ENCODE peak calls at places on chromosomes 12 and 14, in seven cellular contexts. One of them, this sample, is unnamed.

GRCh38 chr12:6392499-6392898 is 8.5 kb downstream of the LTBR start:
- DNase-seq in pulmonary artery endothelial cell: no peak
- DNase-seq in NCI-H226: no peak
- DNase-seq in activated gamma-delta T cell treated with anti-CD3 and anti-CD28 coated beads, Interleukin-2, amount 50 U/mL, for 16 hours: no peak
- DNase-seq in NCI-H1092: no peak
- DNase-seq in NCI-H1694 treated with DMSO at 0.1 percent for 48 hours: no peak
- DNase-seq in Panc1: no peak
- DNase-seq in this sample: no peak

GRCh38 chr12:31906581-31907286 is 52.5 kb upstream of the RESF1 start:
- DNase-seq in NCI-H1092: no peak
- DNase-seq in pulmonary artery endothelial cell: no peak
- DNase-seq in NCI-H1694 treated with DMSO at 0.1 percent for 48 hours: no peak
- DNase-seq in Panc1: no peak
- DNase-seq in NCI-H226: no peak
- DNase-seq in activated gamma-delta T cell treated with anti-CD3 and anti-CD28 coated beads, Interleukin-2, amount 50 U/mL, for 16 hours: no peak
- DNase-seq in this sample: no peak

GRCh38 chr12:40192704-40193255 is 32.0 kb upstream of the LRRK2 start:
- DNase-seq in pulmonary artery endothelial cell: peak; percentile 26
- DNase-seq in Panc1: no peak
- DNase-seq in activated gamma-delta T cell treated with anti-CD3 and anti-CD28 coated beads, Interleukin-2, amount 50 U/mL, for 16 hours: no peak
- DNase-seq in NCI-H1694 treated with DMSO at 0.1 percent for 48 hours: no peak
- DNase-seq in NCI-H1092: no peak
- DNase-seq in NCI-H226: no peak
- DNase-seq in this sample: no peak

GRCh38 chr12:113115455-113116126 is 20.0 kb downstream of the RASAL1 start:
- DNase-seq in NCI-H226: no peak
- DNase-seq in NCI-H1694 treated with DMSO at 0.1 percent for 48 hours: no peak
- DNase-seq in pulmonary artery endothelial cell: no peak
- DNase-seq in Panc1: no peak
- DNase-seq in NCI-H1092: no peak
- DNase-seq in activated gamma-delta T cell treated with anti-CD3 and anti-CD28 coated beads, Interleukin-2, amount 50 U/mL, for 16 hours: no peak
- DNase-seq in this sample: no peak

GRCh38 chr12:2326470-2326869 is 273.7 kb downstream of the CACNA1C start:
- DNase-seq in NCI-H1092: no peak
- DNase-seq in activated gamma-delta T cell treated with anti-CD3 and anti-CD28 coated beads, Interleukin-2, amount 50 U/mL, for 16 hours: no peak
- DNase-seq in pulmonary artery endothelial cell: no peak
- DNase-seq in NCI-H1694 treated with DMSO at 0.1 percent for 48 hours: no peak
- DNase-seq in Panc1: no peak
- DNase-seq in NCI-H226: no peak
- DNase-seq in this sample: no peak

GRCh38 chr14:36176524-36176923 is at the start of gene PTCSC3:
- DNase-seq in NCI-H1092: no peak
- DNase-seq in Panc1: no peak
- DNase-seq in NCI-H226: no peak
- DNase-seq in pulmonary artery endothelial cell: no peak
- DNase-seq in activated gamma-delta T cell treated with anti-CD3 and anti-CD28 coated beads, Interleukin-2, amount 50 U/mL, for 16 hours: no peak
- DNase-seq in NCI-H1694 treated with DMSO at 0.1 percent for 48 hours: no peak
- DNase-seq in this sample: no peak

GRCh38 chr12:43675048-43675904 is 83.3 kb downstream of the PUS7L start:
- DNase-seq in pulmonary artery endothelial cell: no peak
- DNase-seq in NCI-H1092: no peak
- DNase-seq in Panc1: no peak
- DNase-seq in NCI-H226: peak; percentile 70
- DNase-seq in activated gamma-delta T cell treated with anti-CD3 and anti-CD28 coated beads, Interleukin-2, amount 50 U/mL, for 16 hours: no peak
- DNase-seq in NCI-H1694 treated with DMSO at 0.1 percent for 48 hours: no peak
- DNase-seq in this sample: no peak

GRCh38 chr12:153080-153746 is 60.7 kb downstream of the SLC6A12 start:
- DNase-seq in pulmonary artery endothelial cell: no peak
- DNase-seq in Panc1: peak; percentile 25
- DNase-seq in NCI-H1694 treated with DMSO at 0.1 percent for 48 hours: peak; percentile 88
- DNase-seq in NCI-H1092: peak; percentile 62
- DNase-seq in activated gamma-delta T cell treated with anti-CD3 and anti-CD28 coated beads, Interleukin-2, amount 50 U/mL, for 16 hours: peak; percentile 20
- DNase-seq in NCI-H226: peak; percentile 29
- DNase-seq in this sample: peak; percentile 63

GRCh38 chr14:51294951-51295350 is 54.9 kb downstream of the TMX1 start:
- DNase-seq in activated gamma-delta T cell treated with anti-CD3 and anti-CD28 coated beads, Interleukin-2, amount 50 U/mL, for 16 hours: no peak
- DNase-seq in NCI-H1694 treated with DMSO at 0.1 percent for 48 hours: no peak
- DNase-seq in NCI-H1092: no peak
- DNase-seq in pulmonary artery endothelial cell: no peak
- DNase-seq in Panc1: no peak
- DNase-seq in NCI-H226: no peak
- DNase-seq in this sample: no peak

GRCh38 chr14:104362761-104363605 is 216.6 kb upstream of the C14orf180 start:
- DNase-seq in activated gamma-delta T cell treated with anti-CD3 and anti-CD28 coated beads, Interleukin-2, amount 50 U/mL, for 16 hours: no peak
- DNase-seq in NCI-H1092: no peak
- DNase-seq in NCI-H1694 treated with DMSO at 0.1 percent for 48 hours: no peak
- DNase-seq in pulmonary artery endothelial cell: no peak
- DNase-seq in Panc1: no peak
- DNase-seq in NCI-H226: no peak
- DNase-seq in this sample: no peak

GRCh38 chr12:51863363-51863920 is 14.9 kb upstream of the FIGNL2 start:
- DNase-seq in pulmonary artery endothelial cell: no peak
- DNase-seq in NCI-H1092: no peak
- DNase-seq in Panc1: no peak
- DNase-seq in NCI-H226: no peak
- DNase-seq in NCI-H1694 treated with DMSO at 0.1 percent for 48 hours: no peak
- DNase-seq in activated gamma-delta T cell treated with anti-CD3 and anti-CD28 coated beads, Interleukin-2, amount 50 U/mL, for 16 hours: no peak
- DNase-seq in this sample: no peak

GRCh38 chr12:67957383-67957782 is 31.9 kb upstream of the IFNG-AS1 start:
- DNase-seq in NCI-H1092: peak; percentile 65
- DNase-seq in Panc1: no peak
- DNase-seq in activated gamma-delta T cell treated with anti-CD3 and anti-CD28 coated beads, Interleukin-2, amount 50 U/mL, for 16 hours: no peak
- DNase-seq in NCI-H1694 treated with DMSO at 0.1 percent for 48 hours: no peak
- DNase-seq in NCI-H226: no peak
- DNase-seq in pulmonary artery endothelial cell: no peak
- DNase-seq in this sample: no peak

GRCh38 chr12:112230136-112230535 is 104.8 kb downstream of the TRAFD1 start:
- DNase-seq in NCI-H1694 treated with DMSO at 0.1 percent for 48 hours: no peak
- DNase-seq in NCI-H1092: no peak
- DNase-seq in activated gamma-delta T cell treated with anti-CD3 and anti-CD28 coated beads, Interleukin-2, amount 50 U/mL, for 16 hours: no peak
- DNase-seq in Panc1: no peak
- DNase-seq in pulmonary artery endothelial cell: no peak
- DNase-seq in NCI-H226: no peak
- DNase-seq in this sample: no peak

GRCh38 chr14:76509291-76509690 is 133.4 kb downstream of the ESRRB start:
- DNase-seq in pulmonary artery endothelial cell: no peak
- DNase-seq in NCI-H1092: no peak
- DNase-seq in activated gamma-delta T cell treated with anti-CD3 and anti-CD28 coated beads, Interleukin-2, amount 50 U/mL, for 16 hours: no peak
- DNase-seq in NCI-H1694 treated with DMSO at 0.1 percent for 48 hours: peak; percentile 36
- DNase-seq in NCI-H226: no peak
- DNase-seq in Panc1: no peak
- DNase-seq in this sample: no peak

GRCh38 chr12:59149995-59150642 is 229.8 kb upstream of the LRIG3 start:
- DNase-seq in pulmonary artery endothelial cell: peak; percentile 58
- DNase-seq in NCI-H226: peak; percentile 63
- DNase-seq in NCI-H1694 treated with DMSO at 0.1 percent for 48 hours: peak; percentile 71
- DNase-seq in activated gamma-delta T cell treated with anti-CD3 and anti-CD28 coated beads, Interleukin-2, amount 50 U/mL, for 16 hours: no peak
- DNase-seq in Panc1: peak; percentile 71
- DNase-seq in NCI-H1092: peak; percentile 73
- DNase-seq in this sample: peak; percentile 87

GRCh38 chr12:117367006-117367638 is 5.7 kb upstream of the NOS1 start:
- DNase-seq in NCI-H226: peak; percentile 29
- DNase-seq in NCI-H1092: peak; percentile 72
- DNase-seq in Panc1: peak; percentile 71
- DNase-seq in NCI-H1694 treated with DMSO at 0.1 percent for 48 hours: peak; percentile 76
- DNase-seq in pulmonary artery endothelial cell: peak; percentile 24
- DNase-seq in activated gamma-delta T cell treated with anti-CD3 and anti-CD28 coated beads, Interleukin-2, amount 50 U/mL, for 16 hours: peak; percentile 9
- DNase-seq in this sample: peak; percentile 66

GRCh38 chr14:55272922-55273321 is 1.7 kb downstream of the FBXO34 start:
- DNase-seq in Panc1: no peak
- DNase-seq in NCI-H1092: no peak
- DNase-seq in NCI-H226: no peak
- DNase-seq in NCI-H1694 treated with DMSO at 0.1 percent for 48 hours: no peak
- DNase-seq in activated gamma-delta T cell treated with anti-CD3 and anti-CD28 coated beads, Interleukin-2, amount 50 U/mL, for 16 hours: no peak
- DNase-seq in pulmonary artery endothelial cell: no peak
- DNase-seq in this sample: peak; percentile 6

GRCh38 chr14:52020866-52021717 is 31.7 kb downstream of the RTRAF start:
- DNase-seq in NCI-H1092: no peak
- DNase-seq in NCI-H226: no peak
- DNase-seq in Panc1: no peak
- DNase-seq in activated gamma-delta T cell treated with anti-CD3 and anti-CD28 coated beads, Interleukin-2, amount 50 U/mL, for 16 hours: no peak
- DNase-seq in NCI-H1694 treated with DMSO at 0.1 percent for 48 hours: no peak
- DNase-seq in pulmonary artery endothelial cell: peak; percentile 47
- DNase-seq in this sample: peak; percentile 76

GRCh38 chr14:93105362-93105761 is 10.4 kb downstream of the ITPK1 start:
- DNase-seq in NCI-H1694 treated with DMSO at 0.1 percent for 48 hours: no peak
- DNase-seq in activated gamma-delta T cell treated with anti-CD3 and anti-CD28 coated beads, Interleukin-2, amount 50 U/mL, for 16 hours: no peak
- DNase-seq in NCI-H226: peak; percentile 82
- DNase-seq in NCI-H1092: no peak
- DNase-seq in Panc1: no peak
- DNase-seq in pulmonary artery endothelial cell: no peak
- DNase-seq in this sample: no peak

GRCh38 chr12:18895946-18896345 is 158.0 kb downstream of the CAPZA3 start:
- DNase-seq in NCI-H1092: no peak
- DNase-seq in Panc1: no peak
- DNase-seq in NCI-H1694 treated with DMSO at 0.1 percent for 48 hours: no peak
- DNase-seq in activated gamma-delta T cell treated with anti-CD3 and anti-CD28 coated beads, Interleukin-2, amount 50 U/mL, for 16 hours: no peak
- DNase-seq in pulmonary artery endothelial cell: no peak
- DNase-seq in NCI-H226: no peak
- DNase-seq in this sample: no peak

GRCh38 chr12:57309420-57309819 is 58.4 kb upstream of the STAC3 start:
- DNase-seq in pulmonary artery endothelial cell: no peak
- DNase-seq in NCI-H226: no peak
- DNase-seq in activated gamma-delta T cell treated with anti-CD3 and anti-CD28 coated beads, Interleukin-2, amount 50 U/mL, for 16 hours: no peak
- DNase-seq in NCI-H1092: no peak
- DNase-seq in NCI-H1694 treated with DMSO at 0.1 percent for 48 hours: no peak
- DNase-seq in Panc1: peak; percentile 18
- DNase-seq in this sample: peak; percentile 45

GRCh38 chr12:26845057-26845666 is 12.2 kb upstream of the ITPR2 start:
- DNase-seq in Panc1: peak; percentile 15
- DNase-seq in NCI-H226: no peak
- DNase-seq in NCI-H1694 treated with DMSO at 0.1 percent for 48 hours: peak; percentile 13
- DNase-seq in NCI-H1092: no peak
- DNase-seq in activated gamma-delta T cell treated with anti-CD3 and anti-CD28 coated beads, Interleukin-2, amount 50 U/mL, for 16 hours: no peak
- DNase-seq in pulmonary artery endothelial cell: no peak
- DNase-seq in this sample: peak; percentile 49

GRCh38 chr14:74712499-74713394 is at the start of the genes AREL1 and FCF1:
- DNase-seq in NCI-H1694 treated with DMSO at 0.1 percent for 48 hours: no peak
- DNase-seq in NCI-H226: peak; percentile 84
- DNase-seq in Panc1: peak; percentile 60
- DNase-seq in pulmonary artery endothelial cell: peak; percentile 65
- DNase-seq in activated gamma-delta T cell treated with anti-CD3 and anti-CD28 coated beads, Interleukin-2, amount 50 U/mL, for 16 hours: peak; percentile 69
- DNase-seq in NCI-H1092: no peak
- DNase-seq in this sample: peak; percentile 92

GRCh38 chr12:6451348-6452244 is at the start of gene TAPBPL:
- DNase-seq in pulmonary artery endothelial cell: peak; percentile 39
- DNase-seq in activated gamma-delta T cell treated with anti-CD3 and anti-CD28 coated beads, Interleukin-2, amount 50 U/mL, for 16 hours: peak; percentile 70
- DNase-seq in NCI-H1694 treated with DMSO at 0.1 percent for 48 hours: peak; percentile 97
- DNase-seq in Panc1: no peak
- DNase-seq in NCI-H226: peak; percentile 51
- DNase-seq in NCI-H1092: peak; percentile 89
- DNase-seq in this sample: peak; percentile 94

GRCh38 chr14:68440776-68441175 is 352.1 kb downstream of the ZFP36L1 start:
- DNase-seq in NCI-H1092: no peak
- DNase-seq in activated gamma-delta T cell treated with anti-CD3 and anti-CD28 coated beads, Interleukin-2, amount 50 U/mL, for 16 hours: no peak
- DNase-seq in Panc1: no peak
- DNase-seq in NCI-H1694 treated with DMSO at 0.1 percent for 48 hours: no peak
- DNase-seq in NCI-H226: no peak
- DNase-seq in pulmonary artery endothelial cell: no peak
- DNase-seq in this sample: no peak

GRCh38 chr14:21267886-21268611 is 1.2 kb downstream of the HNRNPC start:
- DNase-seq in NCI-H226: no peak
- DNase-seq in activated gamma-delta T cell treated with anti-CD3 and anti-CD28 coated beads, Interleukin-2, amount 50 U/mL, for 16 hours: no peak
- DNase-seq in NCI-H1092: no peak
- DNase-seq in NCI-H1694 treated with DMSO at 0.1 percent for 48 hours: no peak
- DNase-seq in Panc1: no peak
- DNase-seq in pulmonary artery endothelial cell: no peak
- DNase-seq in this sample: no peak

GRCh38 chr14:91410781-91411536 is 6.7 kb downstream of the CCDC88C start:
- DNase-seq in NCI-H1092: no peak
- DNase-seq in NCI-H1694 treated with DMSO at 0.1 percent for 48 hours: no peak
- DNase-seq in Panc1: no peak
- DNase-seq in activated gamma-delta T cell treated with anti-CD3 and anti-CD28 coated beads, Interleukin-2, amount 50 U/mL, for 16 hours: no peak
- DNase-seq in pulmonary artery endothelial cell: no peak
- DNase-seq in NCI-H226: no peak
- DNase-seq in this sample: no peak

GRCh38 chr14:78152246-78153068 is 17.7 kb upstream of the NRXN3 start:
- DNase-seq in NCI-H226: no peak
- DNase-seq in Panc1: no peak
- DNase-seq in NCI-H1092: peak; percentile 62
- DNase-seq in pulmonary artery endothelial cell: no peak
- DNase-seq in NCI-H1694 treated with DMSO at 0.1 percent for 48 hours: no peak
- DNase-seq in activated gamma-delta T cell treated with anti-CD3 and anti-CD28 coated beads, Interleukin-2, amount 50 U/mL, for 16 hours: no peak
- DNase-seq in this sample: no peak

GRCh38 chr12:89708793-89709156 is at the start of gene ATP2B1:
- DNase-seq in activated gamma-delta T cell treated with anti-CD3 and anti-CD28 coated beads, Interleukin-2, amount 50 U/mL, for 16 hours: peak; percentile 68
- DNase-seq in pulmonary artery endothelial cell: peak; percentile 44
- DNase-seq in NCI-H1092: peak; percentile 69
- DNase-seq in NCI-H1694 treated with DMSO at 0.1 percent for 48 hours: peak; percentile 26
- DNase-seq in NCI-H226: peak; percentile 83
- DNase-seq in Panc1: no peak
- DNase-seq in this sample: peak; percentile 86